ENCODE peak calls at places on chromosomes 13 and 19, in seven cellular contexts. G is psoas muscle; J is AG10803; O is body of pancreas; F is BJ; I is naive thymus-derived CD4-positive, alpha-beta T cell; Y is iPS DF 6.9. Z is an unnamed sample.

GRCh38 chr13:100738176-100738855 is 63.7 kb upstream of the TMTC4 start:
- DNase-seq in G (no peak), J (no peak), O (no peak), F (no peak), I (no peak), Y (no peak), Z (no peak)

GRCh38 chr13:40193290-40194203 is 472.9 kb downstream of the FOXO1 start:
- DNase-seq in G (peak; percentile 63), J (peak; percentile 66), O (no peak), F (no peak), I (no peak), Y (no peak), Z (no peak)

GRCh38 chr13:20188649-20189553 is 3.8 kb downstream of the GJB2 start:
- DNase-seq in G (no peak), J (no peak), O (no peak), F (no peak), I (no peak), Y (no peak), Z (no peak)

GRCh38 chr13:44609137-44609536 is 33.0 kb upstream of the TSC22D1 start:
- DNase-seq in G (no peak), J (no peak), O (no peak), F (no peak), I (no peak), Y (no peak), Z (no peak)

GRCh38 chr13:35566340-35566739 is 89.9 kb upstream of the MAB21L1 start:
- DNase-seq in G (no peak), J (peak; percentile 6), O (no peak), F (no peak), I (no peak), Y (no peak), Z (peak; percentile 1)

GRCh38 chr13:101845501-101846012 is 393.1 kb downstream of the ITGBL1 start:
- DNase-seq in G (no peak), J (peak; percentile 0), O (no peak), F (no peak), I (no peak), Y (no peak), Z (no peak)

GRCh38 chr19:2653717-2654584 is 48.5 kb downstream of the GNG7 start:
- DNase-seq in G (no peak), J (no peak), O (no peak), F (no peak), I (no peak), Y (no peak), Z (no peak)

GRCh38 chr19:11480927-11481776 is at the start of gene ELAVL3:
- DNase-seq in G (no peak), J (no peak), O (no peak), F (no peak), I (no peak), Y (no peak), Z (no peak)

GRCh38 chr19:40147693-40148347 is 43.4 kb upstream of the MAP3K10 start:
- DNase-seq in G (no peak), J (peak; percentile 71), O (no peak), F (peak; percentile 17), I (no peak), Y (no peak), Z (no peak)

GRCh38 chr19:13302521-13303270 is 152.5 kb downstream of the IER2 start:
- DNase-seq in G (no peak), J (peak; percentile 24), O (no peak), F (no peak), I (no peak), Y (no peak), Z (no peak)

GRCh38 chr13:63198076-63198475 is 1782.4 kb upstream of the PCDH20 start:
- DNase-seq in G (no peak), J (peak; percentile 31), O (no peak), F (peak; percentile 5), I (no peak), Y (no peak), Z (no peak)

GRCh38 chr19:49988007-49988406 is 27.0 kb upstream of the SIGLEC11 start:
- DNase-seq in G (no peak), J (no peak), O (no peak), F (no peak), I (no peak), Y (no peak), Z (no peak)

GRCh38 chr19:4861147-4861546 is 6.3 kb downstream of the PLIN3 start:
- DNase-seq in G (no peak), J (no peak), O (no peak), F (no peak), I (no peak), Y (no peak), Z (no peak)

GRCh38 chr19:34662919-34663318 is 14.0 kb downstream of the SCGB2B2 start:
- DNase-seq in G (no peak), J (peak; percentile 13), O (peak; percentile 38), F (no peak), I (peak; percentile 52), Y (peak; percentile 9), Z (peak; percentile 90)

DNA sequence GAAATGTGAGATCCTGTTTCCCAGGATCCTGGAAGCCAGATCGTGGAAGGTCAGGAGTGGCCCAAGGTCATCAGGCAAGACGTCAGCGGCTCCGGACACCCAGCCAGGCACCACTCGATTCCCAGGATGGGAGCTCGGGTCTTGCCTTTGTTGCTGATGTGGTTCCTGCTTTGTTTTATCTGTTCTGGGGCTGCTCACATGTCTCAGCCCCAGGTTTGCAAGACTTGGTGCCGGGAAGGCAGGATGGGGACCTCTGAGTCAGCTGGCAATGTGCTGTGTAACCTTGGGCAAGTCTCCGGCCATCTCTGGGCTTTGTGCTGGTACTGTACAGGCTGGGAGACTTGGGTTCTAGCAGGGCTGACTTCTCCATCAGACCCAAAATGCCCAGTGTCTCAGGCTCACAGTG is 1.4 kb upstream of the FCHO1 start:
- DNase-seq in G (no peak), J (no peak), O (no peak), F (no peak), I (no peak), Y (no peak), Z (no peak)
- H3K4me3 ChIP-seq in G (no peak overlapping the region), J (no peak overlapping the region), O (no peak overlapping the region), F (no peak overlapping the region), I (peak overlapping the region; percentile 2), Y (no peak overlapping the region), Z (peak overlapping the region; percentile 83)

DNA sequence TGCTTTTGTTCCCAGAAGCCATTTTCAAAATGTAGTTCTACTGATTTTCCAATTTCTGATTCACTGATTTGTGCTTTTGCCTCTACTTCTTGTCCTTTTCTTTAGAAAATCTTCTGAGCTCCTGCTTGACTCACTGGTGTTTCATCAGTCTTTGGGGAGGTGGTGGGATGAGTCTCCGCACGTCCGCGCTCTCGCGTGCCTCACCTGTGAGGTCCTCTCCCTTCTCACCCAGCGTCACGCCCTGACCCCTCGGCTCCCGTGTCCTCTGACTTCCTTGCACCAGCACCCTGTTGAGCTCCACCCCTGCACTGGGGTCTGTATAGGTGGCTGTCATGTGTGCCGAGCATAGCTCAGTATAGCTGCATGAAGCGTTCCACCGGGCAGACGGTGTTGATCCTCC is 52.7 kb upstream of the MCF2L start:
- DNase-seq in G (no peak), J (no peak), O (no peak), F (no peak), I (no peak), Y (no peak), Z (no peak)
- H3K4me3 ChIP-seq in G (no peak overlapping the region), J (no peak overlapping the region), O (no peak overlapping the region), F (no peak overlapping the region), I (no peak overlapping the region), Y (no peak overlapping the region), Z (no peak overlapping the region)

DNA sequence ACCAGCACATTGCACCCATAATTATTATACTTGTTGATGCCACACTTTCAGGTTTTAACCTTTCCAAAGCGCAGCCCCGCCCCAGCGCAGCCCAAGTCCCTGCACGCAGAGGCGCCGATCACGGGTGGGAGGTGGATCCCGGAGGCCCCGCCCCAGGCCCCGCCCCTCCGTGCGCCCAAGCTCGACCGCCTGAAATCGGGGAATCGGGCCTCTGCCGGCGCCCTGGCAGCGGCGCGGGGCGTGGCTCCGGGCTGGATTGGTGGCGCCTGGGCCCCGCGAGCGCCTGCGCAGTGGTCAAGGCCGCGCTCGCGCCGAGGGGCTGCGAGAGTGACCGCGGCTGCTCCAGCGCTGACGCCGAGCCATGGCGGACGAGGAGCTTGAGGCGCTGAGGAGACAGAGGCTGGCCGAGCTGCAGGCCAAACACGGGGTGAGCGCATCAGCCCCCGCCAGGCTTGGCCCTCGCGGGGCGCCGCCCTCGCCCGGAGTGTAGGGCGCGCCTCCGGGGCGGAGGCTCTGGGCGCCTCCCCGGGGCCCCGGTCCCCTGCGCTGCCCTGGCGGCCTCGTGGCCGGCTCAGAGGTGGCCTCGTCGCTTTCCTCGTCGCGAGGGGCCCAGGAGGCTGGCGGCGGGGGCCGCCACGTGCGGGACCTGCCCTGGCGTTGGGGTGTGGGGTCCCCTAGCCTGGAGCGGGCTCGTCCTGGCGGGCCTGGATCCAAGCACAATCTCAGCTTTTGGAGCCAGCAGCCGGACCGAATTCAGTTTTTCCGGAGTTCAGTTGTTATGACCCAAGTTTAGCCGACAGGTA is at the start of gene PDCD5:
- DNase-seq in G (peak; percentile 99), J (peak; percentile 90), O (peak; percentile 97), F (peak; percentile 55), I (peak; percentile 91), Y (peak; percentile 61), Z (peak; percentile 82)
- H3K4me3 ChIP-seq in G (peak within 1 kb of the TSS; percentile 94), J (peak within 1 kb of the TSS; percentile 81), O (peak within 1 kb of the TSS; percentile 78), F (peak within 1 kb of the TSS; percentile 94), I (peak within 1 kb of the TSS; percentile 91), Y (peak within 1 kb of the TSS; percentile 88), Z (peak within 1 kb of the TSS; percentile 82)

DNA sequence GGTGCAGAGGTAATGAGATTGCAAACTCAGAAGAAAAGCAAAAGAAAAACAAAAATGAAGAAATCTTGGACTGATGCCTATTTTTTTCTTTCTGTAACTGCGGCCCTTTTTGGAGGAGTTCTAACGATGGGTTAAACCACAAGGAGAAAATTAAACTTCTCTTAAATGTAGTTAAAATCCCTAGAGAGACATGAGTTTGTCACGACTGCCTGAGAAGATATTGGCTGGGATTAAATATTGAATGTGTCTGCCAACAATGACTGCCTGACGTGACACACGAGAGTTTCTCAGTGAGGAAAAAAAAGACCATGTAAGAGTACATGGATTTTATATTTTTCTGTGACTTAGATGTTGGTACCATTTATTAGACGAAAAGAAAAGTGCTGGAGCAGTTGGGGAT is 1013.4 kb downstream of the PCDH9 start:
- DNase-seq in G (no peak), J (no peak), O (no peak), F (no peak), I (no peak), Y (no peak), Z (no peak)
- H3K4me3 ChIP-seq in G (no peak overlapping the region), J (no peak overlapping the region), O (no peak overlapping the region), F (no peak overlapping the region), I (no peak overlapping the region), Y (no peak overlapping the region), Z (no peak overlapping the region)

DNA sequence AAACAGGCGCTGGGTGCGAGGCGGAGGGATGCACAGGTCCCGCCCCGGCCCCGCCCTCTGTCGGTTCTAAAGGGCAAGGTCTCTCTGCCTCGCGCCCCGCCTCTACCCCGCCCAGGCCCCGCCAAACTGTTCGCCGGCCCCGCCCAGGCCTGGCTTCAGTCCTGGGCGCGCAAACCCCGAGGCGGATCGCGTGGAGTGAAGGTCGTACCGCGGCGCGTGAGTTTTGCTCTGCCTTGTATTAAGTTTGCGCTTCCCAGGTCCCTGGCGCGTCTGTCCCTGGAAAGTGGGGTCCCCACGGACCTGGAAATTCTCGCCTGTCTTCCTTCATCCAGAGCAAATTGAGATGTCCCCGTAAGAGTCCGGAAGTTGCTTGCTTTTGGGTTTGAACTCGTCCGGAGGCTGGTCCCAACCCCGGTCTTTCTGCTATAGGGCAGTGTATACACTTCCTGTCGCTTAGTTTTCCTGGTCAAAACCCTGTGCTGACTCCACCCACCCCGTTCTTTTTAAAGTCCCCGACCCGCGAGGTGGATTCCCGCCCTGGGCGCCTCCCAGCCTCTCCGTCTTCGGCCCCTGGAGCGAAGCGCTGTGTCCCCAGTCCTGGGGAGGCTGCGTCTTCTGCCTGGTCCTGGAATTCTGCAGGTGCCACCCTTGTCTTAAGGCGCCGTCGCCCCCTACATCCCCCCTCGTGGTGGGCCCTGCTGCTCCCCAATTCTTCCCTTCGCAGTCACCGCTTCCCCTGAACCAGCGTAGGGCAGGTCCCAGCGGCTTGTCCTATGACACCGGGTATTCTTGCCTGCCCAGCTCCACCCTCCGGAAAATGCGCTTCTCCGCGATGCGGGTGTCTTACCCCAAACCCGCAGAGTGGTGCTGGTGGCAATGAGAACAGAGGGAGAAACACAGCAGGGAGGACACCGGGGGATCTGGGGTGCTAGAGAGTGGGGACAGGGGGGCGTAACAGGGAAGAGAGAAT is 8.6 kb downstream of the ZNF808 start:
- DNase-seq in G (peak; percentile 93), J (peak; percentile 71), O (peak; percentile 61), F (peak; percentile 24), I (peak; percentile 82), Y (no peak), Z (no peak)
- H3K4me3 ChIP-seq in G (peak overlapping the region; percentile 62), J (peak overlapping the region; percentile 76), O (no peak overlapping the region), F (peak overlapping the region; percentile 56), I (peak overlapping the region; percentile 84), Y (peak overlapping the region; percentile 56), Z (no peak overlapping the region)